ENCODE peak calls at places on chromosomes 12 and 14, in six cellular contexts. K is K562, D is A549, M is NB4, J is GM12878, L is HepG2. R is an unnamed sample.

GRCh38 chr12:5402536-5402935 is 29.4 kb upstream of the NTF3 start:
- DNase-seq in K (no peak), D (no peak), M (no peak), J (no peak), L (no peak), R (no peak)

GRCh38 chr14:71918955-71919354 is 13.3 kb upstream of the RGS6 start:
- DNase-seq in K (no peak), D (no peak), M (no peak), J (no peak), L (no peak), R (no peak)

GRCh38 chr12:58139894-58140293 is 198.5 kb downstream of the ATP23 start:
- DNase-seq in K (no peak), D (no peak), M (no peak), J (no peak), L (no peak), R (no peak)

GRCh38 chr12:27293463-27293862 is 39.2 kb upstream of the BMAL2 start:
- DNase-seq in K (no peak), D (no peak), M (no peak), J (no peak), L (no peak), R (peak; percentile 62)

GRCh38 chr14:105839425-105840265 is 313.3 kb downstream of the TMEM121 start:
- DNase-seq in K (no peak), D (no peak), M (no peak), J (no peak), L (no peak), R (no peak)

GRCh38 chr12:99476956-99477355 is 170.6 kb upstream of the GARIN6 start:
- DNase-seq in K (no peak), D (no peak), M (no peak), J (no peak), L (no peak), R (no peak)

GRCh38 chr14:69582829-69583228 is 8.2 kb upstream of the CCDC177 start:
- DNase-seq in K (no peak), D (no peak), M (no peak), J (no peak), L (no peak), R (no peak)

GRCh38 chr12:124385219-124385969 is 90.5 kb downstream of the RFLNA start:
- DNase-seq in K (no peak), D (no peak), M (no peak), J (no peak), L (no peak), R (no peak)

GRCh38 chr12:24584032-24584675 is 364.7 kb downstream of the BCAT1 start:
- DNase-seq in K (no peak), D (no peak), M (peak; percentile 32), J (no peak), L (no peak), R (no peak)

GRCh38 chr12:50375802-50376201 is 20.6 kb downstream of the FAM186A start:
- DNase-seq in K (no peak), D (no peak), M (no peak), J (no peak), L (no peak), R (no peak)

GRCh38 chr14:80172380-80173055 is 38.8 kb downstream of the DIO2 start:
- DNase-seq in K (no peak), D (no peak), M (no peak), J (no peak), L (no peak), R (no peak)

DNA sequence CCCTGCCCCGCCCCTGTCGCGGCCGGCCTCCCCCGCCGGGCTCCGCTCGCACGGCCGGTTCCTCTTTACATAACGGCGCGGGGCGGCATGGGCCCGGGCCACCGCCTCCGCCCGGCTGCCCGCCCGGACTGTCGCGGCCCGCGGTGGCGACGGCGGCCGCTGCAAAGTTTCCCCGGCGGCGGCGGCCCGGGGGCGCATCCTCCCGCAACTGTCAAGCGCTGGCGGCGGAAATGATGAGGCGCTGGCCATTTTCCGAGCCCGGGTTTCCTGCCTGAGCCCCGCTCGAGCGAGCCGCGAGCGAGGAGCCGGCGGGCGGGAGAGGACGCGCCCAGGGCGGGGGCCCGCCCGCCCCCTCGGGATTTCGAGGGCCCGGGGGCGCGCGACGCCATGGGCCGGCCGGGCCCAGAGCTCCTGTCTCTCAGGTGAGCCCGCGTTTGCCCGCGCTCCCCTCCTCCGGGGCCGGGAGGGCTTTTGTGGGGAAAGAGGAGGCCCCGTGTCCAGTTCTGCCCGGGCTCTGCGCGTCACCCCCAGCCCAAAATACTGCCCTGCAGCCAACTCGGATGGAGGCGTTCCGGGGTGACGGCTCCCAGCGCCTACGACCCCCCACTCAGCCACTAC is at the start of gene SH2B3:
- DNase-seq in K (peak; percentile 68), D (peak; percentile 62), M (no peak), J (no peak), L (no peak), R (no peak)
- TF ChIP-seq MYC in K (no peak), D (no peak), M (no peak), J (no peak), L (no peak), R (no peak)

GRCh38 chr12:120720234-120720968 is 5.2 kb upstream of the ACADS start:
- DNase-seq in K (peak; percentile 38), D (no peak), M (peak; percentile 64), J (no peak), L (no peak), R (no peak)
- TF ChIP-seq MYC in K (no peak), D (no peak), M (no peak), J (no peak), L (no peak), R (no peak)

DNA sequence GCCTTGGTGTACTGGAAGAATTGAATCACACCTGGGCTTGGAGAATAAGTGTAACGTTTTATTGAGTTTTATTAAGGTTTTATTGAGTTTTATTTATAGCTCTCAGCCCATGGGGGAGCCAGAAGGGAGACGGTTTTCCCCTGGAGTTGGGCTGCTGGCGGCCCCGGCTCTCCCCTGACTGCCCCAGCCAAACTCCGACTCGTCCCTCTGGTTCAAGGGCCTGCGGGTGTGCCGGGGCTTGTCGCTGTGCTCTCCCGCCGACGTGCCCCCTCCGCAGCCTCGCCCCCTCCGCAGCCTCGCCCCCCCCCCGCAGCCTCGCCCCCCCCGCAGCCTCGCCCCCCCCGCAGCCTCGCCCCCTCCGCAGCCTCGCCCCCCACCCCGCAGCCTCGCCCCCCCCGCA is 326.1 kb upstream of the RTL1 start:
- DNase-seq in K (peak; percentile 16), D (no peak), M (no peak), J (no peak), L (no peak), R (no peak)
- TF ChIP-seq MYC in K (no peak), D (no peak), M (no peak), J (no peak), L (no peak), R (no peak)

GRCh38 chr12:47791351-47791746 is 18.3 kb downstream of the SLC48A1 start:
- DNase-seq in K (no peak), D (no peak), M (no peak), J (no peak), L (no peak), R (no peak)

GRCh38 chr12:47789141-47789540 is 16.1 kb downstream of the SLC48A1 start:
- DNase-seq in K (no peak), D (no peak), M (no peak), J (no peak), L (no peak), R (no peak)

GRCh38 chr12:47791874-47792273 is 18.8 kb downstream of the SLC48A1 start:
- DNase-seq in K (no peak), D (no peak), M (no peak), J (no peak), L (no peak), R (no peak)

GRCh38 chr12:47789712-47790489 is 16.9 kb downstream of the SLC48A1 start:
- DNase-seq in K (no peak), D (no peak), M (no peak), J (no peak), L (no peak), R (no peak)

DNA sequence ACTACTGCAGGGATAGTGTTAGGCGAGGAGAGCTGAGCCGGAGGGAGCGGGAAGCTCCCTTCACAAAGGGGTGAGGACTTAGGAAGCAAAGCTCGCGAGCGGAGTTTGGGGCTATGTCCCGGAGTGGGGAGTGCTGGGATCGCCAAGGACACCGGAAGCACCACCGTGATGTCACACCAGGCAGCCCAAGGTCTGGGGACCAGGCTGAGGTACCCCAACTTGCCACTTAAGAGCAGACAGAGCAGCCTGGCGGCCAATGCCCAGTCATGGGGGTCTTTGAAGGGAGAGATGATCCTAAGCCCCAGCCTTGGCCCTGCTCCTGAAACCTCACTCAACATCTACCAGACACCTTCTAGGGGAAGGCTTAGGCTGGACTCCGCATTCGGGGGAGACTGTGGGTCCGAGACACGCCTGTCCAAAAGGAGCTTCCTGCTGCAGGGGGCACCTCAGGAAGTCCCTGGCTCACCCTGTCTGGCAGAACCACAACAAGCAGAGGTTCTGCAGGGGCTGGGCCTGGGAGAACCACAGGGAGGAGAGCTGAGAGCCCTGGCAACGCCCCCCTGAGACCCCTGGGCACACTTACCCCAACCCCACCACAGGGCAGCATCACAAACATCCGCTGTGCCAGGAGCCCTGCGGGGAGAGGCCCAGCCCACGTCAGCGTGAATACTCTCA is 17.8 kb downstream of the SLC48A1 start:
- DNase-seq in K (no peak), D (no peak), M (no peak), J (no peak), L (no peak), R (no peak)
- TF ChIP-seq MYC in K (no peak), D (no peak), M (no peak), J (no peak), L (no peak), R (no peak)

DNA sequence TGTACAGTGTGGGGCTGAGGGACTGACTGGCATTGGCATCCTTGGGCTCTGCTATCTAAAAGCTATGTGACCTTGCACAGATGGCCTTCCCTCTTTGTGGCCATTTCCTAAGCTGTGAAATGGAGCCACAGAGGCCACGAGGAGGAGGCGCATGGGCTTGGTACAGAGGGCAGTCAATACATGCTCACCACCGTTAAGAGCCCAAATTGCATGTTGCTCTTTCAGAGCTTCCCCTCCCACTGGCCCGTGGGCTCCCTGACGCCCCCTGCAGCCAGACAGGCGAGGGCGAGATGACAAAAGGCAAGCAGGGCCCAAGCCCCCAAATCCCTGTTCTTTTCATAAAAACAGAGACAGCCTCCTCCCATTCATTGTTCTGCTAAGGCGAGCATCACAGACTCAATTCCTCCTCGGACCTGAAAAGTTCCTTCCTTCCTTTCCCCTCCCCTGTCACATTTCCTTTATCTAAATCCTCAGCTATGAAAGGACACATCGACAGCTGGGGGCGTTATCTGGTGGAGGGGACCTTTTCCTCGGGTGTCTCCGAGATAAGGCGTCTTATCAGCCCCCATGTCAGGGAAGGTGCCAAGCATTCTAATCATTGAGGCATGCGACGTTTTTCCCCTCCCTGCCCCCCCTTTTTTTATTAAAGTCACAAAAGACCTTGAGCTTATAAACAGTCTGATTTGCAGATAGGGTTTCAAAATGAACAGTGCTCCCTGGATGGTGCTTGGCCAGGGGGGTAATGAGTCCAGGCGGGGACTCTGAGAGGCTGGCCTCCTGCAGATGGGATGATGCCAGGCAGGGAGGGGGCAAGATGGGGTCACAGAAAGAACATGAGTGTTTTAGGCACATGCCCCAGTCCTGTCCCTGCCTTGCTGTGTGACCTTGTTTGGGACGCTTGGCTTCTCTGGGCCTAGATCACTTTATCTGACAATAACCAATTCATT is 26.4 kb downstream of the FAM222A start:
- DNase-seq in K (peak; percentile 63), D (no peak), M (peak; percentile 51), J (no peak), L (no peak), R (no peak)
- TF ChIP-seq MYC in K (no peak), D (no peak), M (no peak), J (no peak), L (no peak), R (no peak)

R was measured in endothelial cell of umbilical vein.